ENCODE peak calls at places on chromosomes 16 and 17, in four cellular contexts. Y is SJSA1, U is GM23338, M is adipocyte. N is an unnamed sample. For H3K4me1, the result is how much of the 10 kb centered on the place peaks cover.

GRCh38 chr17:8956521-8956920 is 9.0 kb downstream of the PIK3R5 start:
- DNase-seq in Y (no peak), U (no peak), M (no peak), N (no peak)

GRCh38 chr16:55912022-55912421 is 36.8 kb upstream of the CES5A start:
- DNase-seq in Y (no peak), U (no peak), M (no peak), N (no peak)

GRCh38 chr17:19686400-19687090 is 29.8 kb downstream of the SLC47A2 start:
- DNase-seq in Y (no peak), U (no peak), M (peak), N (no peak)

GRCh38 chr17:18961634-18962493 is 9.9 kb downstream of the SLC5A10 start:
- DNase-seq in Y (peak), U (no peak), M (no peak), N (peak)

GRCh38 chr17:59561042-59561441 is 4.4 kb upstream of the DHX40 start:
- DNase-seq in Y (no peak), U (peak), M (peak), N (no peak)

GRCh38 chr17:48484256-48484655 is 46.6 kb downstream of the HOXB1 start:
- DNase-seq in Y (peak), U (no peak), M (no peak), N (no peak)

GRCh38 chr16:23509763-23510153 is 536 bp downstream of the GGA2 start:
- DNase-seq in Y (no peak), U (peak), M (peak), N (no peak)

GRCh38 chr17:18860161-18860972 is 2.4 kb downstream of the PRPSAP2 start:
- DNase-seq in Y (peak), U (no peak), M (no peak), N (peak)

GRCh38 chr17:65537845-65538678 is 23.4 kb downstream of the AXIN2 start:
- DNase-seq in Y (no peak), U (no peak), M (no peak), N (no peak)

GRCh38 chr16:1613728-1614225 is 1.6 kb downstream of the CRAMP1 start:
- DNase-seq in Y (no peak), U (no peak), M (peak), N (no peak)

GRCh38 chr17:79045830-79046500 is 22.0 kb downstream of the C1QTNF1 start:
- DNase-seq in Y (peak), U (peak), M (peak), N (peak)

GRCh38 chr16:85460252-85460982 is 152.7 kb upstream of the GSE1 start:
- DNase-seq in Y (no peak), U (peak), M (no peak), N (peak)

GRCh38 chr16:79146-80054 is 1.4 kb downstream of the MPG start:
- DNase-seq in Y (no peak), U (no peak), M (no peak), N (no peak)

GRCh38 chr17:21772321-21772720 is 80.0 kb downstream of the KCNJ18 start:
- DNase-seq in Y (no peak), U (no peak), M (no peak), N (no peak)

GRCh38 chr17:64277831-64278562 is 14.9 kb upstream of the TEX2 start:
- DNase-seq in Y (no peak), U (no peak), M (no peak), N (no peak)

GRCh38 chr16:6032438-6032837 is 934.8 kb upstream of the EEF2KMT start:
- DNase-seq in Y (no peak), U (no peak), M (no peak), N (no peak)

GRCh38 chr17:35256629-35257028 is 13.8 kb downstream of the SLFN5 start:
- DNase-seq in Y (no peak), U (peak), M (no peak), N (no peak)

GRCh38 chr17:49890852-49891251 is 43.0 kb upstream of the TAC4 start:
- DNase-seq in Y (no peak), U (peak), M (no peak), N (no peak)

GRCh38 chr16:27169511-27170071 is 33.7 kb upstream of the KDM8 start:
- DNase-seq in Y (no peak), U (peak), M (peak), N (no peak)

GRCh38 chr17:62780273-62780672 is 27.8 kb downstream of the MARCHF10 start:
- DNase-seq in Y (no peak), U (no peak), M (no peak), N (peak)

GRCh38 chr17:12789976-12790805 is 893 bp downstream of the ARHGAP44 start:
- DNase-seq in Y (no peak), U (peak), M (no peak), N (no peak)

GRCh38 chr16:10600792-10601443 is 20.5 kb upstream of the EMP2 start:
- DNase-seq in Y (no peak), U (no peak), M (peak), N (no peak)

GRCh38 chr17:32551186-32551955 is 64.6 kb downstream of the CDK5R1 start:
- DNase-seq in Y (no peak), U (no peak), M (peak), N (no peak)

GRCh38 chr17:50394711-50395110 is 2.6 kb downstream of the LRRC59 start:
- DNase-seq in Y (no peak), U (no peak), M (no peak), N (peak)

GRCh38 chr17:16417896-16418683 is 2.7 kb downstream of the TRPV2 start:
- DNase-seq in Y (peak), U (no peak), M (peak), N (no peak)

GRCh38 chr17:40535924-40536717 is 29.2 kb downstream of the CCR7 start:
- DNase-seq in Y (no peak), U (no peak), M (no peak), N (no peak)

GRCh38 chr17:15882058-15882720 is 62.7 kb upstream of the ADORA2B start:
- DNase-seq in Y (no peak), U (peak), M (no peak), N (no peak)

GRCh38 chr16:51818342-51818944 is 667.4 kb upstream of the SALL1 start:
- DNase-seq in Y (peak), U (peak), M (peak), N (peak)

GRCh38 chr17:43661699-43662431 is at the start of gene MEOX1:
- DNase-seq in Y (no peak), U (no peak), M (peak), N (no peak)

GRCh38 chr17:78120971-78121800 is 7.4 kb downstream of the TMC6 start:
- DNase-seq in Y (no peak), U (no peak), M (no peak), N (no peak)

GRCh38 chr16:65480276-65480675 is 358.4 kb upstream of the CDH11 start:
- DNase-seq in Y (no peak), U (no peak), M (no peak), N (no peak)

GRCh38 chr17:57735707-57736106 is 9.4 kb downstream of the CCDC182 start:
- DNase-seq in Y (no peak), U (peak), M (no peak), N (no peak)

GRCh38 chr16:2778692-2778958 is 1.5 kb upstream of the ELOB start:
- DNase-seq in Y (no peak), U (no peak), M (no peak), N (no peak)

GRCh38 chr16:85782476-85782875 is 16.9 kb downstream of the EMC8 start:
- DNase-seq in Y (no peak), U (no peak), M (no peak), N (no peak)

GRCh38 chr17:14318906-14319205 is 18.0 kb downstream of the HS3ST3B1 start:
- DNase-seq in Y (no peak), U (no peak), M (no peak), N (no peak)

GRCh38 chr16:66605177-66605999 is 884 bp downstream of the CMTM3 start:
- DNase-seq in Y (peak), U (peak), M (peak), N (peak)

GRCh38 chr17:76193616-76194015 is 46.7 kb downstream of the RNF157 start:
- DNase-seq in Y (no peak), U (peak), M (no peak), N (no peak)

GRCh38 chr16:72455743-72456659 is 284.0 kb upstream of the PMFBP1 start:
- DNase-seq in Y (no peak), U (no peak), M (no peak), N (peak)

GRCh38 chr17:69501591-69502468 is 87.3 kb downstream of the MAP2K6 start:
- DNase-seq in Y (no peak), U (peak), M (peak), N (peak)

DNA sequence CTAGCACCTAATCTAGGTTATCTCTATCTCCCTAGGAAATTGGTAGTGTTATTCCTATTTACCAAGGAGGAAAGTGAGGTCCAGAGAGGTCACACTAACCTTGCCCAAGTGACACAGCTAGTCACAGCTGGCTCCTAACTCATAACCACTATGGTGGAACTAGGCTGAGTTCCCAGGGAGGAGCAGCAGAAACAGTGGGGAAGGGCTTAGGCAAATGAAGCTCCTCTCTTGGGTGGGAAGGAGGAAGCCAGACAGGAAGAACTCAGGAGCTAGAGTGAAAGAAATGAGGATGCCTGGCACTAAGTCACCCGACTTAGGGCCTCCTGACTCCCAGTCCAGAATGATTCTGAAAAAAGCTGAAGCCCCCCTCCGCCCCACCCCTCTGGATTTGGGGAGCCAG is 34.5 kb downstream of the PSME3IP1 start:
- DNase-seq in Y (no peak), U (no peak), M (no peak), N (no peak)
- H3K4me1 ChIP-seq in Y (under half), U (under half), M (under half), N (under half)

GRCh38 chr17:17767497-17768286 is 69.1 kb downstream of the SREBF1 start:
- DNase-seq in Y (no peak), U (no peak), M (no peak), N (no peak)

GRCh38 chr17:17767096-17767470 is 69.7 kb downstream of the SREBF1 start:
- DNase-seq in Y (no peak), U (no peak), M (no peak), N (no peak)

GRCh38 chr17:17766351-17767095 is 70.3 kb downstream of the SREBF1 start:
- DNase-seq in Y (no peak), U (no peak), M (no peak), N (no peak)

GRCh38 chr17:17765359-17765758 is 71.4 kb downstream of the SREBF1 start:
- DNase-seq in Y (no peak), U (no peak), M (no peak), N (no peak)

DNA sequence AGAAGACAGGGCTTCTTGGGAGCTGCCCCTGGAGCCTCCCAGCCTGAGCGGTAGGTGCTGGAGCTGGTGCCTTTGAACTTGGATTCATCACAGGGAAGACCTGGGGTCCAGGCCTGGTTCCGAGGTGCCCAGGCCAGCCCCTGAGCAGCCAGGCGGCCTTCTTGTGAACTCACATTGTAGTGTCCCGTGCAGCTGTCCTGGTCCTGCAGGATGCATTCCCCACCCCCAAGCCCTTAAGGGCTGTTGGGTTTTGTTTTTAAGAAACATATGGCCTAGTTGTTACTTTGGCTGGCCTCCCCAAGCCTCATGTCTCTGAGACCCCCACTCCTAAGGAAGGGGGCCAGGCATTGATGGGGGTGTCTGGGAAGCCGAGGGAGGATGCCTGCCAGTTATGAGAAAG is 70.9 kb downstream of the SREBF1 start:
- DNase-seq in Y (no peak), U (no peak), M (no peak), N (no peak)
- H3K4me1 ChIP-seq in Y (under half), U (under half), M (under half), N (under half)

DNA sequence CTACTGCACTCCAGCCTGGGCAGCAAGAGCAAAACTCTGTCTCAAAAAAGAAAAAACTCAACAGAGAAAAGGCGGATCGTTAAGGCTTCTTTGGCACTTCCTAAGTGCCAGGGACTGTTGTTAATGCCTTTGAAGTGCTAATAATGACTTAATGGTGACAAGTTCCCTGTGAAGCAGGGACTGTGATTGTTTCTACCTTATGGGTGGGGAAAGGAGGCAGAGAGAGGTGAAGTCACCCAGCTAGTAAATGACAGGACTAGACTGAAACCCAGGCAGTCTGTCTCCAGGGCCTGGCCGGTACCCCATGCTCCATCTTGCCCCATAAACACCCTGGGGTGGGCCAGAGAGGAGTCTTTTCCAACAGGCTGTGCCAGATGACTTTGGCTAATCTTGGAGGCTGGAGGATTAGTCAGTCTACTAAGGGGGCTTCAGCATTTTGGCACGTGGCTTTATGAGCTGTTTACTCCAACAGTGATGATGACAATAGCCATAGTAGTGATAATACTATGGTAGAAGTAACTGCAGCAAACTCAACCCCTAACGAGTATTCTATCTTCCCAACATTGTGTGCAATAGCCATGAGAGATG is 26.9 kb downstream of the ABCC1 start:
- DNase-seq in Y (no peak), U (no peak), M (no peak), N (no peak)
- H3K4me1 ChIP-seq in Y (under half), U (under half), M (half or more), N (under half)

DNA sequence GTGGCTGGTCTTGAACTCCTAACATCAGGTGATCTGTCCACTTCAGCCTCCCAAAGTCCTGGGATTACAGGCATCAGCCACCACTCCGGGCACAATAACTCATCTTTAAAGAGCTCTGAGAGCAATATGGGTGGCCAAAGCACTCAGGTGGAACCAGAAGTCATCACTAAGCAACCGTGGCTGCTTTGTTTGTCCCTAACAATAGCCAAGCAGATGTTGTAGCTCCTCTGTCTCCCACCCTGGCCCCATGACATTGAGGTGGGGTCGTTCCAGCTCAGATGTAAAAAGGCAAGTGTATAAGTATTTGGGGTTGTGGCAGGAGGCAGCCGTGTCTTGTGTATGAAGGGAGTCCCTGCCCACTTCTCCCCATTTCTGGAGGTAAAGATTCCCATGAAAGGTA is 3.7 kb upstream of the SCIMP start:
- DNase-seq in Y (no peak), U (no peak), M (no peak), N (no peak)
- H3K4me1 ChIP-seq in Y (under half), U (under half), M (under half), N (under half)

GRCh38 chr17:39391448-39391847 is 10.0 kb downstream of the FBXL20 start:
- DNase-seq in Y (no peak), U (no peak), M (no peak), N (no peak)
- H3K4me1 ChIP-seq in Y (under half), U (under half), M (under half), N (under half)

GRCh38 chr16:28189237-28189636 is 22.5 kb downstream of the XPO6 start:
- DNase-seq in Y (peak), U (no peak), M (peak), N (no peak)

GRCh38 chr16:28187595-28188004 is 24.2 kb downstream of the XPO6 start:
- DNase-seq in Y (no peak), U (no peak), M (no peak), N (no peak)

GRCh38 chr16:28186752-28187151 is 25.0 kb downstream of the XPO6 start:
- DNase-seq in Y (no peak), U (no peak), M (peak), N (no peak)

GRCh38 chr16:28191364-28191985 is 20.3 kb downstream of the XPO6 start:
- DNase-seq in Y (no peak), U (no peak), M (no peak), N (no peak)

DNA sequence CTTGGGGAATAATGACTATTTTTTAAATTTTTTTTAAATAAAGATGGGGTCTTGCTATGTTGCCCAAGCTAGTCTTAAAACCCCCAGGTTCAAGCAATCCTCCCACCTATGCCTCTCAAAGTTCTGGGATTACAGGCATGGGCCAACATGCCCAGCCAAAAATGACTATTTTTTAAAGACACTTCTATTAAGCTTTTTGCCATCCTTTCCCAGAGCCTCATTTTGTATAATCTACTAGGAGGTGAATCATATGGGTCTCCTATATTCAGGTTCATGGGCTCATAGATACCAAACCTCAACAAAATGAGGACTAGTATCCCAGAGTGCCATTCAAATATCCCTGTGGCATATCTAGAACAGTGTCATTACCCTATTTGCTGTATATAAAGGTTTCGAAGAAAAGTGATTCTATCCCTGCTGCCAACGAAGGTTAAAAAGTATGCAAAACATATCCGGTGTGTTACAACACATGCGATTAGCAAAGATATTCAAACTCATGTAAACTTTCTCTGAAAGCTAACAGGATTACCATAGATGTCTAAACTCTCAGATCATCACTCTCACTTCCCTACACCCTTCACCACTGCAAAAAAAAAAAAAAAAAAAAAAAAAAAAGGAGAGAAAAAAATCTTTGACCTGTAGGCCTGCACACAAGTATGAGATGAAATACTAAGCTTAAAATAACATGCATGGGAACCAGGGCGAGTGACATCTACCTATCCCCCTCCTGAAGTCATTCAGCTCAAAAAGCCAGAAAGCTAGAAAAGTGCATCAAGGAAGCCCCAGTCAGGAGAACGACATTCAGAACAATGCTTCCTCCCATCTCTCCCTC is 23.5 kb downstream of the XPO6 start:
- DNase-seq in Y (no peak), U (no peak), M (no peak), N (no peak)
- H3K4me1 ChIP-seq in Y (half or more), U (under half), M (under half), N (under half)

GRCh38 chr17:68238488-68238887 is 9.4 kb upstream of the AMZ2 start:
- DNase-seq in Y (no peak), U (no peak), M (no peak), N (no peak)

GRCh38 chr17:68239967-68240366 is 7.9 kb upstream of the AMZ2 start:
- DNase-seq in Y (no peak), U (no peak), M (no peak), N (no peak)

DNA sequence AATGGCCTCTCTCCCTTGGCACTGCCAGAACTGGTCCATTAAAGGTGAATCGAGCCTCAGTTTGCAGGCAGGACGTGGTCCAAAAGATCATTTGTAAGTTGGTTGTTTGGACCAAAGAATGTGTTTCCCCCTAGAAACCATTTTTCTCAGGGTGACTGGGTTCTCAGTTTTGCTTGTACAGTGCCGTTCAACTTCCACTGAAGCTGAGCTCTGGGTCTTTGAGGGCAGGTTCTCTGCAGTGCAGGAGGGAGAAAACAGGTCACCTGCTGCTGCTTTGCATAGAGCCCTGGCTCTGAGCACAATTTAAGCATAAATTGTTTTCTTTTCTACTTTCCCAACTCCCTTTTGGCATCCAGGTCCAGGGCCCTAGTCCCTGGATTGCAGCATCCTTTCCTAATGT is 8.9 kb upstream of the AMZ2 start:
- DNase-seq in Y (no peak), U (no peak), M (no peak), N (no peak)
- H3K4me1 ChIP-seq in Y (under half), U (under half), M (under half), N (under half)

GRCh38 chr17:7562208-7562605 is 488 bp downstream of the SENP3 start:
- DNase-seq in Y (no peak), U (peak), M (peak), N (no peak)
- H3K4me1 ChIP-seq in Y (under half), U (under half), M (under half), N (under half)